ENCODE peak calls at places on chromosomes 3 and 15, in seven cellular contexts. X is ovary; G is HCT116; T is right lobe of liver; F is CD4-positive, CD25-positive, alpha-beta regulatory T cell; Z is psoas muscle; M is heart left ventricle. B is an unnamed sample. For H3K36me3 and H3K9me3, the result is how much of the 10 kb centered on the place peaks cover.

GRCh38 chr3:149377408-149378111 is at the start of gene TM4SF1:
- DNase-seq in X (peak), G (no peak), T (no peak), F (no peak), Z (peak), M (peak), B (no peak)

GRCh38 chr3:102715030-102715697 is 280.3 kb downstream of the ZPLD1 start:
- DNase-seq in X (no peak), G (peak), T (no peak), F (no peak), Z (no peak), M (no peak), B (no peak)

GRCh38 chr3:57068437-57069089 is 8.1 kb downstream of the SPATA12 start:
- DNase-seq in X (no peak), G (peak), T (no peak), F (no peak), Z (peak), M (peak), B (no peak)

GRCh38 chr3:108090066-108090700 is 648 bp downstream of the CD47 start:
- DNase-seq in X (no peak), G (no peak), T (peak), F (peak), Z (no peak), M (peak), B (peak)

GRCh38 chr15:27535445-27536129 is 563.5 kb downstream of the OCA2 start:
- DNase-seq in X (no peak), G (no peak), T (no peak), F (no peak), Z (no peak), M (no peak), B (no peak)

GRCh38 chr15:72796210-72796514 is 12.6 kb upstream of the ADPGK start:
- DNase-seq in X (no peak), G (no peak), T (no peak), F (no peak), Z (no peak), M (no peak), B (no peak)

GRCh38 chr3:12253521-12253920 is 35.3 kb upstream of the PPARG start:
- DNase-seq in X (no peak), G (no peak), T (no peak), F (no peak), Z (no peak), M (no peak), B (no peak)

GRCh38 chr15:59203026-59203425 is 3.6 kb upstream of the LDHAL6B start:
- DNase-seq in X (no peak), G (no peak), T (no peak), F (no peak), Z (no peak), M (no peak), B (no peak)

GRCh38 chr3:127316685-127317084 is 28.8 kb upstream of the PRR20G start:
- DNase-seq in X (no peak), G (no peak), T (no peak), F (no peak), Z (no peak), M (peak), B (no peak)

GRCh38 chr3:100045696-100046095 is 68.6 kb downstream of the FILIP1L start:
- DNase-seq in X (peak), G (no peak), T (no peak), F (no peak), Z (peak), M (peak), B (no peak)

GRCh38 chr15:100668321-100668690 is 65.9 kb downstream of the ASB7 start:
- DNase-seq in X (no peak), G (no peak), T (no peak), F (no peak), Z (no peak), M (no peak), B (no peak)

GRCh38 chr3:42552830-42553229 is 28.9 kb downstream of the SEC22C start:
- DNase-seq in X (no peak), G (no peak), T (no peak), F (no peak), Z (no peak), M (no peak), B (no peak)
- H3K36me3 ChIP-seq in X (under half), G (under half), T (under half), F (under half), Z (half or more), M (under half), B (under half)

GRCh38 chr15:25094066-25094465 is 139.3 kb downstream of the SNRPN start:
- DNase-seq in X (no peak), G (no peak), T (peak), F (no peak), Z (no peak), M (no peak), B (no peak)
- H3K9me3 ChIP-seq in X (half or more), G (half or more), T (under half), F (half or more), Z (half or more), M (under half), B (under half)

GRCh38 chr3:154120903-154121235 is 321 bp upstream of the ARHGEF26 start:
- DNase-seq in X (no peak), G (no peak), T (no peak), F (no peak), Z (no peak), M (no peak), B (no peak)

GRCh38 chr3:154122912-154123559 is 1.8 kb downstream of the ARHGEF26 start:
- DNase-seq in X (no peak), G (no peak), T (peak), F (no peak), Z (no peak), M (no peak), B (no peak)

GRCh38 chr3:154121236-154122095 is at the start of gene ARHGEF26:
- DNase-seq in X (peak), G (peak), T (peak), F (peak), Z (peak), M (peak), B (peak)

GRCh38 chr3:154125378-154126030 is 4.3 kb downstream of the ARHGEF26 start:
- DNase-seq in X (no peak), G (no peak), T (no peak), F (no peak), Z (no peak), M (no peak), B (no peak)

DNA sequence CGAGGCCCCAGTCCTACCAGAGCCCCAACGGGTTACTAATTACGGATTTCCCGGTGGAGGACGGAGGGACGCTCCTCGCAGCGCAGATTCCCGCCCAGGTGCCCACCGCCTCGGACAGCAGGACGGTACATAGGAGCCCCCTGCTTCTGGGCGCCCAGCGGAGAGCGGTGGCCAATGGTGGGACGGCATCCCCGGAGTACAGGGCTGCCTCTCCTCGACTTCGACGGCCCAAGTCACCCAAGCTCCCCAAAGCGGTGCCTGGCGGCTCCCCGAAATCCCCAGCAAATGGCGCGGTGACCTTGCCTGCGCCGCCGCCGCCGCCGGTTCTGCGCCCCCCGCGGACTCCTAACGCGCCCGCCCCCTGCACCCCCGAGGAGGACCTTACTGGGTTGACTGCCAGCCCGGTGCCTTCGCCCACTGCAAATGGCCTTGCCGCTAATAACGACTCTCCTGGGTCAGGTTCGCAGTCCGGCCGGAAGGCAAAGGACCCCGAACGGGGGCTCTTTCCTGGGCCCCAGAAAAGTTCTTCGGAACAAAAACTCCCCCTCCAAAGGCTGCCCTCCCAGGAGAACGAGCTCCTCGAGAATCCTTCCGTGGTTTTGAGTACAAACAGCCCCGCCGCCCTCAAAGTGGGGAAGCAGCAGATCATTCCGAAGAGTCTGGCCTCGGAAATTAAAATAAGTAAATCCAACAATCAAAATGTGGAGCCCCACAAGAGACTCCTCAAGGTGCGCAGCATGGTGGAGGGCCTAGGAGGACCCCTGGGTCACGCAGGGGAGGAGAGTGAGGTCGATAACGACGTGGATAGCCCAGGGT is 1.1 kb downstream of the ARHGEF26 start:
- DNase-seq in X (peak), G (no peak), T (no peak), F (no peak), Z (peak), M (no peak), B (no peak)
- H3K4me3 ChIP-seq in X (peak), G (peak), T (peak), F (no peak), Z (peak), M (peak), B (peak)

GRCh38 chr3:172256101-172256687 is 192.1 kb downstream of the GHSR start:
- DNase-seq in X (peak), G (no peak), T (peak), F (no peak), Z (peak), M (no peak), B (no peak)
- H3K36me3 ChIP-seq in X (under half), G (under half), T (under half), F (under half), Z (under half), M (under half), B (under half)

GRCh38 chr3:124635169-124635539 is 95.1 kb upstream of the UMPS start:
- DNase-seq in X (no peak), G (no peak), T (no peak), F (no peak), Z (no peak), M (no peak), B (no peak)
- H3K9me3 ChIP-seq in X (under half), G (under half), T (under half), F (under half), Z (under half), M (under half), B (under half)

GRCh38 chr3:45779746-45780735 is 16.3 kb downstream of the SLC6A20 start:
- DNase-seq in X (no peak), G (no peak), T (peak), F (no peak), Z (no peak), M (no peak), B (no peak)
- H3K4me3 ChIP-seq in X (no peak), G (no peak), T (no peak), F (no peak), Z (no peak), M (no peak), B (no peak)

GRCh38 chr3:98797905-98798304 is 34.8 kb downstream of the ST3GAL6 start:
- DNase-seq in X (no peak), G (no peak), T (no peak), F (no peak), Z (no peak), M (no peak), B (no peak)

GRCh38 chr3:98800401-98800800 is 37.3 kb downstream of the ST3GAL6 start:
- DNase-seq in X (no peak), G (no peak), T (no peak), F (no peak), Z (no peak), M (no peak), B (no peak)

GRCh38 chr3:98801042-98801747 is 38.1 kb downstream of the ST3GAL6 start:
- DNase-seq in X (no peak), G (no peak), T (no peak), F (no peak), Z (no peak), M (no peak), B (no peak)

GRCh38 chr3:98798820-98799219 is 35.7 kb downstream of the ST3GAL6 start:
- DNase-seq in X (no peak), G (no peak), T (no peak), F (no peak), Z (no peak), M (no peak), B (no peak)

DNA sequence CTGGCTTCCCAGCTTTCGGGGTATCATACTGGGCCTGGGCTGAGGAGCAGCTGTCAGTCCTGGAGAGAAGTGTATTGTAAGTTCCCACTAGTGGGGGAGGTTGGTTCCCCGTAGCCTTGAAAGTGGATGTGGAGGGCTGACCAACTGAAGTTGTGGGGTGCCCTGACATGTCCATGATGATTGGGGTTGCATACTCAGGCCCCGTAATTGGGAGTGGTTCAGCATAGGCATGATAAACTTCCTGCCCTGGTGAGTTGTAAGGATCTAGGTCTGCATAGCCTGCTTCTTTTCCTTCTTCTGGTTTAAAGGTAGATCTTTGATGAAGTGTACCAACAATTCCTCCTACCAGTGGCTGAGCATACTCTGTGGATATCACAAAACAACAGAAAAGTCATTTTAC is 36.3 kb downstream of the ST3GAL6 start:
- DNase-seq in X (no peak), G (no peak), T (no peak), F (no peak), Z (no peak), M (no peak), B (no peak)
- H3K36me3 ChIP-seq in X (under half), G (under half), T (under half), F (under half), Z (under half), M (under half), B (under half)

DNA sequence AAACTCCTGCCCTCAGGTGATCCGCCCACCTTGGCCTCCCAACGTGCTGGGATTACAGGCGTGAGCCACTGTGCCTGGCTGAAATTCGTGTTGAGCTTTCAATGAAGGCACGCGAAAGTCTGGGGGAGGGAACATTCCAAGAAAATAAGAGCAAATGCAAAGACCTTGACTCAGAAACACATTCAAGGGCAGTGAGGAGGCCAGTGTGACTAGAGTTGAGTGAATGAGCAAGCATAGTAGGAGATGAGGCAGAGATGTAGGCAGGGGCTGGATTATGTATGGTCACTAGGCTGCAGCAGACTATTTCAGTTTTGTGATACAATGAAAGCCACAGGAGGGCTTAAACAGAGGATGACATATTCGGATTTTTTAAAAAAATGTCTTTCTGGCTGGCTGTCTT is 67.0 kb downstream of the SCN11A start:
- DNase-seq in X (no peak), G (no peak), T (no peak), F (no peak), Z (no peak), M (no peak), B (no peak)
- H3K9me3 ChIP-seq in X (under half), G (under half), T (under half), F (under half), Z (under half), M (under half), B (under half)

GRCh38 chr3:14425574-14426304 is 23.3 kb downstream of the SLC6A6 start:
- DNase-seq in X (no peak), G (no peak), T (no peak), F (peak), Z (no peak), M (no peak), B (peak)
- H3K4me3 ChIP-seq in X (no peak), G (no peak), T (no peak), F (peak), Z (no peak), M (no peak), B (peak)

B was measured in effector memory CD4-positive, alpha-beta T cell.